ENCODE peak calls at places on chromosomes 1 and 21, in six cellular contexts. V is mesendoderm, P is H1, Z is neuronal stem cell, M is IMR-90, F is mesenchymal stem cell. U is an unnamed sample.

GRCh38 chr1:236253918-236254637 is 27.7 kb downstream of the ERO1B start:
- DNase-seq in M (no peak), P (no peak), Z (no peak), F (no peak), V (no peak), U (no peak)

GRCh38 chr1:199163277-199164069 is 524.6 kb downstream of the PTPRC start:
- DNase-seq in P (no peak), V (no peak), F (peak), M (no peak), Z (no peak), U (peak)

GRCh38 chr1:64505232-64505943 is 35.5 kb downstream of the CACHD1 start:
- DNase-seq in F (no peak), M (no peak), V (peak), P (no peak), Z (peak), U (peak)

GRCh38 chr1:241202321-241202845 is 154.6 kb downstream of the RGS7 start:
- DNase-seq in F (no peak), P (no peak), M (no peak), V (peak), Z (no peak), U (no peak)

GRCh38 chr1:204367193-204367858 is 7.6 kb upstream of the PLEKHA6 start:
- DNase-seq in M (no peak), Z (no peak), F (no peak), P (no peak), V (no peak), U (no peak)

GRCh38 chr1:22339237-22339636 is 112.4 kb upstream of the ZBTB40 start:
- DNase-seq in Z (no peak), P (no peak), V (no peak), M (no peak), F (no peak), U (no peak)

GRCh38 chr1:242002528-242002927 is 3.6 kb upstream of the MAP1LC3C start:
- DNase-seq in P (no peak), F (no peak), V (no peak), M (no peak), Z (no peak), U (peak)

GRCh38 chr1:58628987-58629598 is 52.0 kb upstream of the TACSTD2 start:
- DNase-seq in F (no peak), V (peak), M (peak), Z (no peak), P (no peak), U (peak)

GRCh38 chr1:197779921-197780320 is 4.6 kb upstream of the DENND1B start:
- DNase-seq in P (no peak), V (no peak), F (no peak), M (no peak), Z (no peak), U (no peak)

GRCh38 chr1:199463521-199464127 is 563.9 kb upstream of the NR5A2 start:
- DNase-seq in M (peak), V (peak), F (peak), Z (peak), P (no peak), U (peak)

GRCh38 chr1:218209351-218209861 is 75.7 kb upstream of the RRP15 start:
- DNase-seq in Z (no peak), M (peak), F (peak), V (no peak), P (no peak), U (peak)

GRCh38 chr1:209809601-209810000 is 3.7 kb upstream of the IRF6 start:
- DNase-seq in Z (no peak), V (no peak), F (no peak), M (no peak), P (no peak), U (no peak)

GRCh38 chr1:151638074-151638775 is 26.4 kb downstream of the SNX27 start:
- DNase-seq in M (no peak), P (no peak), Z (no peak), F (no peak), V (no peak), U (no peak)

GRCh38 chr1:248686815-248687214 is 15.8 kb downstream of the OR14I1 start:
- DNase-seq in F (no peak), P (no peak), V (no peak), M (no peak), Z (no peak), U (peak)

GRCh38 chr21:35529141-35529863 is 480.2 kb upstream of the RUNX1 start:
- DNase-seq in F (peak), V (no peak), Z (no peak), M (peak), P (no peak), U (peak)

GRCh38 chr1:198304431-198304830 is 147.6 kb downstream of the NEK7 start:
- DNase-seq in M (no peak), P (no peak), Z (no peak), F (no peak), V (no peak), U (no peak)

GRCh38 chr1:107682467-107682866 is 282.5 kb downstream of the VAV3 start:
- DNase-seq in V (no peak), M (no peak), F (no peak), P (no peak), Z (no peak), U (peak)

GRCh38 chr1:58874757-58875755 is 91.2 kb upstream of the JUN start:
- DNase-seq in P (peak), Z (peak), F (peak), V (peak), M (peak), U (no peak)

GRCh38 chr1:17032741-17033140 is 21.0 kb upstream of the ATP13A2 start:
- DNase-seq in Z (no peak), P (no peak), F (no peak), V (no peak), M (no peak), U (no peak)

GRCh38 chr1:158285756-158286241 is 3.9 kb upstream of the CD1C start:
- DNase-seq in P (no peak), M (no peak), Z (no peak), V (no peak), F (no peak), U (peak)

GRCh38 chr1:29590583-29591555 is 354.5 kb downstream of the PTPRU start:
- DNase-seq in M (peak), F (no peak), P (no peak), V (no peak), Z (no peak), U (no peak)

GRCh38 chr1:2812136-2812535 is 10.6 kb upstream of the TTC34 start:
- DNase-seq in Z (no peak), M (no peak), P (no peak), V (no peak), F (no peak), U (no peak)

GRCh38 chr1:230519246-230519645 is 93.1 kb upstream of the PGBD5 start:
- DNase-seq in V (no peak), M (no peak), P (no peak), F (no peak), Z (no peak), U (no peak)
- H3K18ac ChIP-seq in V (no peak), M (no peak), P (no peak), F (no peak), Z (no peak), U (no peak)

GRCh38 chr1:43671193-43671592 is 21.2 kb downstream of the KDM4A start:
- DNase-seq in F (no peak), M (no peak), Z (no peak), P (no peak), V (no peak), U (no peak)

GRCh38 chr1:43666608-43667007 is 16.7 kb downstream of the KDM4A start:
- DNase-seq in P (no peak), Z (no peak), M (peak), F (no peak), V (no peak), U (no peak)

GRCh38 chr1:43669878-43670277 is 19.9 kb downstream of the KDM4A start:
- DNase-seq in V (no peak), F (no peak), M (no peak), P (no peak), Z (no peak), U (no peak)

GRCh38 chr1:43671626-43672330 is 21.8 kb downstream of the KDM4A start:
- DNase-seq in Z (no peak), F (peak), P (no peak), M (peak), V (no peak), U (no peak)

DNA sequence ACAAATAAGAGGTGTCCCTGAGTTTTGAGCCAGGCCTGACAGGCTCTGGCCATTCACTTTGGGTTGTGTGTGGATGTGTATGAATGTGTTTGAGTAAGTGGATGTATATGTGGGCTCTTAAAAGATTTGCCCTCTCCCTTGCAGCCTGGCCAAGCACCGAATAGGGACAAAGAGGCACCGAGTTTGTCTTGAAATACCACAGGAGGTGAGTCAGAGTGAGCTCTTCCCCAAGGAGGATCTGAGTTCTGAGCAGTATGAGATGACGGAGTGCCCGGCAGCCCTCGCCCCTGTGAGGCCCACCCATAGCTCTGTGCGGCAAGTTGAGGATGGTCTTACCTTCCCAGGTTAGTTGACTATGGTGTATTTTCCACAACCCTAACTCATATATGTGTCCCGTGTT is 19.0 kb downstream of the KDM4A start:
- DNase-seq in Z (no peak), F (peak), P (no peak), M (peak), V (no peak), U (no peak)
- H3K4me2 ChIP-seq in Z (no peak), F (no peak), P (no peak), M (no peak), V (no peak), U (no peak)

GRCh38 chr1:85465791-85466134 is 804 bp upstream of the DDAH1 start:
- DNase-seq in F (peak), P (no peak), M (peak), V (no peak), Z (no peak), U (no peak)
- H3K4me3 ChIP-seq in F (no peak), P (no peak), M (peak), V (no peak), Z (no peak), U (no peak)

GRCh38 chr1:153608089-153608672 is 4.8 kb downstream of the S100A16 start:
- DNase-seq in Z (no peak), M (no peak), V (no peak), F (no peak), P (no peak), U (peak)
- H3K18ac ChIP-seq in Z (peak), M (peak), V (no peak), F (peak), P (peak), U (peak)

GRCh38 chr1:176957603-176958002 is 206.9 kb downstream of the ASTN1 start:
- DNase-seq in V (peak), M (no peak), F (no peak), Z (no peak), P (no peak), U (no peak)
- H3K4me2 ChIP-seq in V (no peak), M (no peak), F (no peak), Z (no peak), P (no peak), U (no peak)

GRCh38 chr1:111195002-111195684 is 5.3 kb downstream of the DENND2D start:
- DNase-seq in P (no peak), M (peak), V (no peak), Z (no peak), F (no peak), U (no peak)
- H3K4me3 ChIP-seq in P (no peak), M (no peak), V (no peak), Z (no peak), F (no peak), U (no peak)

DNA sequence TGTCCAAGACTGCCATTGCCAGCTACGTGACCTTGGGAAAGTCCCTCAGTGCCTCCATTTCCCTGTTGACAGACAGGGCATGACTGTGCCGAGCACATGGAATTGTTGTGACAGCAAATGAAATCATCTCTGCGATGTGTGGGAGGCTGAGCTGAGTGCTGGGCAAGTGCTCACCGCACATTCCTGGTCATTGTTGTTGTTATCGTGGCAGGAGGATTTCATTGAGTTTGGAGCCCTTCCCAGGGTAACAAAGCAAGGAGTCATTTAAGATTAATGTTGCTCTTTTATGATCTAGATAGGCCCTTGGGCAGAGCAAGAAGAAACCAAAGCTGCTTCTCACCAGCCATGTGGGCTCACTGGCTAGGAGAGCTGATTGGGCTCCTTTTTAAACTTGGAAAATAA is 39.6 kb upstream of the ITPKB start:
- DNase-seq in M (peak), F (peak), V (no peak), P (no peak), Z (no peak), U (peak)
- H3K18ac ChIP-seq in M (no peak), F (no peak), V (no peak), P (no peak), Z (peak), U (no peak)